ENCODE peak calls at places on chromosomes 5 and 9, in nine cellular contexts. M is activated CD4-positive, alpha-beta T cell treated with anti-CD3 and anti-CD28 coated beads, Interleukin-2, amount 10 ng/mL, durations not matched to agents 7 days and 5 days; O is smooth muscle cell of the brain vasculature; F is stimulated activated naive CD8-positive, alpha-beta T cell treated with anti-CD3 and anti-CD28 coated beads, Interleukin-15, amount 100 ng/mL, for 72 hours; L is naive thymus-derived CD4-positive, alpha-beta T cell; E is iris pigment epithelial cell; B is cardiac fibroblast; T is NCI-H1694; J is GM12865. R is an unnamed sample.

GRCh38 chr9:34332370-34332964 is 3.1 kb downstream of the NUDT2 start:
- DNase-seq in M (peak; percentile 27), O (peak; percentile 28), F (no peak), L (peak; percentile 41), E (peak; percentile 46), B (peak; percentile 73), T (peak; percentile 72), J (peak; percentile 39), R (no peak)

GRCh38 chr9:10274156-10274555 is 338.6 kb downstream of the PTPRD start:
- DNase-seq in M (no peak), O (no peak), F (no peak), L (no peak), E (no peak), B (no peak), T (no peak), J (no peak), R (no peak)

GRCh38 chr9:14652729-14653377 is 40.4 kb downstream of the ZDHHC21 start:
- DNase-seq in M (no peak), O (no peak), F (no peak), L (no peak), E (peak; percentile 28), B (peak; percentile 48), T (peak; percentile 27), J (no peak), R (no peak)

GRCh38 chr5:8184455-8185063 is 315.6 kb downstream of the MTRR start:
- DNase-seq in M (peak; percentile 22), O (no peak), F (peak; percentile 18), L (peak; percentile 8), E (peak; percentile 11), B (peak; percentile 17), T (peak; percentile 31), J (peak; percentile 58), R (peak; percentile 55)

GRCh38 chr5:35857004-35857345 is 284 bp downstream of the IL7R start:
- DNase-seq in M (peak; percentile 28), O (no peak), F (no peak), L (no peak), E (no peak), B (no peak), T (no peak), J (no peak), R (peak; percentile 31)

GRCh38 chr5:1657161-1657741 is 133.5 kb upstream of the LPCAT1 start:
- DNase-seq in M (no peak), O (no peak), F (no peak), L (no peak), E (no peak), B (no peak), T (no peak), J (no peak), R (no peak)

GRCh38 chr9:86405926-86406325 is 51.7 kb upstream of the TUT7 start:
- DNase-seq in M (no peak), O (peak; percentile 74), F (no peak), L (no peak), E (peak; percentile 94), B (peak; percentile 95), T (no peak), J (peak; percentile 5), R (no peak)

GRCh38 chr5:66830636-66831035 is 234.4 kb downstream of the MAST4 start:
- DNase-seq in M (no peak), O (no peak), F (no peak), L (no peak), E (no peak), B (peak; percentile 43), T (no peak), J (no peak), R (no peak)

GRCh38 chr5:100900142-100900795 is 2.8 kb downstream of the ST8SIA4 start:
- DNase-seq in M (peak; percentile 61), O (no peak), F (peak; percentile 76), L (no peak), E (peak; percentile 37), B (peak; percentile 67), T (peak; percentile 39), J (peak; percentile 85), R (peak; percentile 70)

GRCh38 chr5:40960027-40960426 is 50.7 kb downstream of the C7 start:
- DNase-seq in M (no peak), O (no peak), F (no peak), L (no peak), E (no peak), B (peak; percentile 23), T (no peak), J (no peak), R (no peak)

GRCh38 chr5:116084231-116084630 is 594 bp upstream of the COMMD10 start:
- DNase-seq in M (peak; percentile 41), O (no peak), F (peak; percentile 34), L (peak; percentile 33), E (peak; percentile 35), B (peak; percentile 39), T (no peak), J (peak; percentile 55), R (peak; percentile 52)

GRCh38 chr5:148491015-148491792 is 107.4 kb downstream of the FBXO38 start:
- DNase-seq in M (no peak), O (no peak), F (no peak), L (no peak), E (no peak), B (no peak), T (no peak), J (no peak), R (no peak)

GRCh38 chr9:71001780-71002386 is 119.5 kb downstream of the TRPM3 start:
- DNase-seq in M (peak; percentile 25), O (no peak), F (no peak), L (no peak), E (peak; percentile 28), B (peak; percentile 65), T (no peak), J (peak; percentile 48), R (peak; percentile 6)

GRCh38 chr9:135500071-135500524 is 384 bp upstream of the MRPS2 start:
- DNase-seq in M (no peak), O (peak; percentile 17), F (no peak), L (no peak), E (peak; percentile 61), B (peak; percentile 67), T (no peak), J (no peak), R (no peak)

GRCh38 chr5:56012281-56012963 is 17.7 kb upstream of the IL6ST start:
- DNase-seq in M (peak; percentile 70), O (no peak), F (peak; percentile 40), L (peak; percentile 58), E (peak; percentile 76), B (peak; percentile 68), T (no peak), J (peak; percentile 46), R (peak; percentile 25)

GRCh38 chr9:133238272-133238850 is 29.3 kb upstream of the OBP2B start:
- DNase-seq in M (no peak), O (peak; percentile 4), F (peak; percentile 41), L (peak; percentile 7), E (peak; percentile 10), B (peak; percentile 69), T (no peak), J (peak; percentile 15), R (no peak)

GRCh38 chr9:15311607-15312006 is 4.6 kb upstream of the TTC39B start:
- DNase-seq in M (no peak), O (no peak), F (no peak), L (no peak), E (no peak), B (peak; percentile 46), T (no peak), J (no peak), R (no peak)

GRCh38 chr5:130055572-130055971 is 151.3 kb downstream of the CHSY3 start:
- DNase-seq in M (no peak), O (no peak), F (no peak), L (no peak), E (no peak), B (no peak), T (no peak), J (no peak), R (no peak)

GRCh38 chr5:148343049-148343413 is 7.7 kb downstream of the SPINK9 start:
- DNase-seq in M (no peak), O (no peak), F (no peak), L (no peak), E (no peak), B (no peak), T (no peak), J (no peak), R (no peak)

GRCh38 chr9:36976371-36977030 is 57.6 kb downstream of the PAX5 start:
- DNase-seq in M (no peak), O (no peak), F (no peak), L (no peak), E (no peak), B (no peak), T (no peak), J (no peak), R (no peak)

GRCh38 chr5:178307266-178308045 is 74.9 kb upstream of the PHYKPL start:
- DNase-seq in M (no peak), O (no peak), F (no peak), L (no peak), E (no peak), B (no peak), T (no peak), J (no peak), R (no peak)

GRCh38 chr9:5553211-5553610 is 42.9 kb downstream of the PDCD1LG2 start:
- DNase-seq in M (no peak), O (peak; percentile 35), F (no peak), L (no peak), E (peak; percentile 85), B (peak; percentile 91), T (no peak), J (no peak), R (no peak)

GRCh38 chr9:101991926-101992325 is 253.5 kb upstream of the GRIN3A start:
- DNase-seq in M (no peak), O (no peak), F (no peak), L (no peak), E (no peak), B (no peak), T (no peak), J (no peak), R (no peak)

GRCh38 chr9:100322954-100323536 is 29.7 kb downstream of the TEX10 start:
- DNase-seq in M (peak; percentile 34), O (peak; percentile 33), F (peak; percentile 17), L (no peak), E (peak; percentile 49), B (peak; percentile 72), T (peak; percentile 15), J (peak; percentile 44), R (peak; percentile 21)

GRCh38 chr5:14450055-14450524 is 131.5 kb upstream of the OTULINL start:
- DNase-seq in M (no peak), O (no peak), F (no peak), L (no peak), E (peak; percentile 99), B (peak; percentile 98), T (no peak), J (peak; percentile 27), R (no peak)

GRCh38 chr9:70902705-70903131 is 218.7 kb downstream of the TRPM3 start:
- DNase-seq in M (no peak), O (peak; percentile 37), F (no peak), L (no peak), E (peak; percentile 99), B (peak; percentile 99), T (no peak), J (no peak), R (no peak)

GRCh38 chr9:16309350-16310271 is 560.9 kb downstream of the BNC2 start:
- DNase-seq in M (no peak), O (no peak), F (no peak), L (no peak), E (peak; percentile 67), B (no peak), T (no peak), J (no peak), R (no peak)

GRCh38 chr5:30156156-30156555 is 1037.3 kb upstream of the CDH6 start:
- DNase-seq in M (no peak), O (no peak), F (no peak), L (no peak), E (no peak), B (no peak), T (no peak), J (no peak), R (no peak)

GRCh38 chr9:15253786-15254185 is 53.2 kb downstream of the TTC39B start:
- DNase-seq in M (no peak), O (no peak), F (no peak), L (no peak), E (no peak), B (no peak), T (no peak), J (no peak), R (no peak)

GRCh38 chr9:34506623-34507022 is 16.2 kb downstream of the ENHO start:
- DNase-seq in M (no peak), O (no peak), F (no peak), L (no peak), E (no peak), B (no peak), T (no peak), J (no peak), R (no peak)

GRCh38 chr9:87844471-87844870 is 38.2 kb upstream of the SPATA31E1 start:
- DNase-seq in M (no peak), O (no peak), F (no peak), L (no peak), E (peak; percentile 18), B (peak; percentile 11), T (no peak), J (no peak), R (no peak)